ENCODE peak calls at places on chromosome 15, in seven cellular contexts. L is SK-N-MC, H is vagina, E is sigmoid colon, A is GM12878, O is GM23338, V is transverse colon. B is an unnamed sample.

GRCh38 chr15:77475898-77476297 is 55.2 kb downstream of the HMG20A start:
- DNase-seq in O (peak; percentile 65), H (no peak), L (no peak), E (no peak), A (no peak), V (no peak), B (no peak)

GRCh38 chr15:84079885-84080777 is 155.4 kb upstream of the GOLGA6L4 start:
- DNase-seq in O (peak; percentile 85), H (no peak), E (peak; percentile 67), V (peak; percentile 9), L (no peak), A (no peak), B (no peak)

GRCh38 chr15:56917652-56918045 is 795 bp upstream of the TCF12 start:
- DNase-seq in A (no peak), V (no peak), L (no peak), O (no peak), H (no peak), E (no peak), B (no peak)

GRCh38 chr15:40776537-40777141 is 6.9 kb downstream of the C15orf62 start:
- DNase-seq in A (no peak), E (no peak), V (no peak), L (no peak), O (no peak), H (no peak), B (peak; percentile 86)

GRCh38 chr15:98134875-98135274 is 174.4 kb downstream of the ARRDC4 start:
- DNase-seq in E (no peak), V (no peak), H (no peak), L (no peak), O (no peak), A (no peak), B (no peak)

GRCh38 chr15:49831206-49831965 is 210.5 kb downstream of the DTWD1 start:
- DNase-seq in A (no peak), E (peak; percentile 74), O (no peak), H (no peak), L (no peak), V (no peak), B (peak; percentile 28)

GRCh38 chr15:82952156-82953081 is at the start of gene HOMER2:
- DNase-seq in L (no peak), V (peak; percentile 15), O (peak; percentile 68), E (no peak), H (no peak), A (no peak), B (no peak)

GRCh38 chr15:98754283-98755022 is 106.1 kb downstream of the IGF1R start:
- DNase-seq in L (no peak), E (no peak), A (no peak), H (no peak), O (peak; percentile 59), V (no peak), B (no peak)

GRCh38 chr15:62877276-62877857 is 165.2 kb upstream of the TPM1 start:
- DNase-seq in E (no peak), H (no peak), L (no peak), A (no peak), O (no peak), V (no peak), B (no peak)

GRCh38 chr15:62880278-62880677 is 162.3 kb upstream of the TPM1 start:
- DNase-seq in A (no peak), O (no peak), L (no peak), V (no peak), E (no peak), H (no peak), B (no peak)

GRCh38 chr15:62879770-62880169 is 162.8 kb upstream of the TPM1 start:
- DNase-seq in O (no peak), H (no peak), L (no peak), E (no peak), A (no peak), V (no peak), B (no peak)

GRCh38 chr15:62875626-62876021 is 166.9 kb upstream of the TPM1 start:
- DNase-seq in E (no peak), O (no peak), H (no peak), L (no peak), A (no peak), V (no peak), B (no peak)

DNA sequence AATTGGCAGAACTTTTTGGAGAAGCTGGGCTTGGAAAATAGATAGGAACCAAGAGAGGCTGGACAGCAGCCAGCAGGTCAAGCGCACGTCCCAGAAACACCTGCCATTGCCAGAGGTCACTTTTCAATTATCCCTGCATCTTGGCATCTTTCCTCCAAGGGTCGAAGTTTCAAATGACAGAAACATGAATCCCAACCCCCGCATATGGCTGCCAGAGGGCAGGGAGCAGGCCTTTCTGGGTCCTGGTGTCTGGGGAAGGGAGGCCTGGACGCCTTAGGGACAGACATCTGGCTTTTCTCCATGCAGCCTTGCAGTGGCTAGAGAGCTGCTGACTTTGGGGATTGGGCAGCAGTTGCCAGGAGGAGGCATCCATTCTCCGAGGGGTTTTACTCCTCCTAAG is 164.5 kb upstream of the TPM1 start:
- DNase-seq in H (no peak), E (no peak), L (no peak), V (no peak), O (no peak), A (no peak), B (no peak)
- TF ChIP-seq POLR2AphosphoS5 in H (no peak), E (no peak), L (no peak), V (no peak), O (no peak), A (no peak), B (no peak)

GRCh38 chr15:58864602-58865419 is 68.7 kb downstream of the SLTM start:
- DNase-seq in L (no peak), O (peak; percentile 80), A (no peak), E (no peak), H (no peak), V (no peak), B (no peak)

GRCh38 chr15:58862326-58862725 is 71.2 kb downstream of the SLTM start:
- DNase-seq in E (no peak), H (no peak), O (no peak), A (no peak), L (no peak), V (no peak), B (no peak)

GRCh38 chr15:58870451-58870850 is 63.0 kb downstream of the SLTM start:
- DNase-seq in O (no peak), H (no peak), V (no peak), E (no peak), L (no peak), A (no peak), B (no peak)

GRCh38 chr15:58867926-58868325 is 65.6 kb downstream of the SLTM start:
- DNase-seq in H (no peak), L (no peak), E (no peak), A (no peak), O (no peak), V (no peak), B (no peak)

GRCh38 chr15:58865420-58865880 is 68.0 kb downstream of the SLTM start:
- DNase-seq in L (no peak), O (peak; percentile 30), A (no peak), V (no peak), E (no peak), H (no peak), B (no peak)
- H3K4me3 ChIP-seq in L (no peak overlapping the region), O (peak overlapping the region; percentile 52), A (no peak overlapping the region), V (peak overlapping the region; percentile 23), E (peak overlapping the region; percentile 35), H (peak overlapping the region; percentile 37), B (peak overlapping the region; percentile 38)

GRCh38 chr15:58108117-58108516 is 30.1 kb upstream of the AQP9 start:
- DNase-seq in V (no peak), H (no peak), E (no peak), L (no peak), O (no peak), A (no peak), B (no peak)

GRCh38 chr15:58114388-58114787 is 23.8 kb upstream of the AQP9 start:
- DNase-seq in E (no peak), L (no peak), H (no peak), A (no peak), V (no peak), O (no peak), B (no peak)

GRCh38 chr15:58109419-58109818 is 28.8 kb upstream of the AQP9 start:
- DNase-seq in O (no peak), L (no peak), A (no peak), H (no peak), V (no peak), E (no peak), B (no peak)

GRCh38 chr15:58111718-58112104 is 26.5 kb upstream of the AQP9 start:
- DNase-seq in O (no peak), E (no peak), A (no peak), H (no peak), L (no peak), V (no peak), B (no peak)

DNA sequence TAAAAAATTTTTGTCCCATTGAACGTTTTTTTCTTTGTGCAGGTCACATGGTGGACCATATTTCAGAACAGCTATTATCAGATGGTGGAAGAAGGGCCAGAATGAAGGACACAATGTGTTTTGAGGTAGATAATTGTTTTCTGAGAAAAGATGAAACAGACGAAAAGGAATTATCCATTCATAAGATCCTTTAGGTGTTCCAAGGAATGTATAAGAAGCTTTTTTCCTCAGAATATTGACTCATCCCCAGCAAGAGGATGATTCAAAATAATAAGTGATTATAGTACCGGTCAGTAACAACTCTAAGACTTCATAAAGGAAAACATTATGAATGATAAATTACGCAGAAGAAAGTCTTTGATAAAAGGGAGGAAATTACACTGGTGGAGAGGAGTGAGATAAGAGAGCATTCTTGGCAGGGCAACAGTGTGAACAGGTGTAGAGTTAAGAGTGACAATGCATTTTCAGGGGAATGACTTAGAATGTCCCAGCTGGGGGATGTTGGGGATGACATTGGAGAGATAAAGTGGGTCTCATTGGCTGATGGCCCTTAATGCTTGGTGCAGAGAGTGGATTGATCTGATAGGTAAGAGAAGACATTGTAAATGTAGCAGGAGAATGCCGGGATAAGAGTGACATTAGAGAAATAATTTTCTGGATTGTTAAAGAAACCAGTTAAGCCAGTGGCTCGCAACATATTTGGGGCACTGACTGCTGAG is 27.0 kb upstream of the AQP9 start:
- DNase-seq in E (no peak), H (no peak), V (no peak), A (no peak), L (no peak), O (no peak), B (no peak)
- TF ChIP-seq POLR2AphosphoS5 in E (no peak), H (no peak), V (no peak), A (no peak), L (no peak), O (no peak), B (no peak)

GRCh38 chr15:101490922-101491738 is 1.6 kb upstream of the PCSK6 start:
- DNase-seq in O (no peak), H (peak; percentile 72), L (no peak), E (no peak), V (no peak), A (no peak), B (no peak)

GRCh38 chr15:101488300-101489164 is 975 bp downstream of the PCSK6 start:
- DNase-seq in A (no peak), V (no peak), E (no peak), H (peak; percentile 70), O (peak; percentile 44), L (no peak), B (no peak)

GRCh38 chr15:101490408-101490891 is 943 bp upstream of the PCSK6 start:
- DNase-seq in O (no peak), E (no peak), A (no peak), L (no peak), H (peak; percentile 49), V (no peak), B (no peak)

GRCh38 chr15:101489633-101490407 is at the start of gene PCSK6:
- DNase-seq in L (no peak), V (peak; percentile 57), E (no peak), A (no peak), H (peak; percentile 52), O (peak; percentile 65), B (no peak)

DNA sequence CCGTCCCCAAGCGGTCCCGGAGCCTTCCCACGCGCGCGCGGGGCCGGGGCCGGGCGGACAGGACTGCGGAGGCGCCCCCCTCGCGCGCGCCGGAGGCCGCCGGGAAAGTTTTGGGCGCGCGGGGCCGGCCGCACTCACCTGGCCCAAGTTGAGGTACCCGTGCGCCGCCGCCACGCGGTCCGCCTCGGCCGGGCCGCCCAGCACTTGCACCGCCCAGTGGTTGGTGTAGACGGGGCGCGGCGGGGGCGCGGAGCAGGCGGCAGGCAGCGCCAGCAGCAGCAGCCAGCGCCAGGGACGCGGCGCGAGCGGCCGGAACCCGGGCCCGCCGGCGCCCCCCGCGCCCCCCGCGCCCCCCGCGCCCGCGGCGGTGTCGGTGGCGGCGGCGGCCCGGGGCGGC is 273 bp downstream of the PCSK6 start:
- DNase-seq in O (peak; percentile 78), V (peak; percentile 60), H (peak; percentile 12), L (no peak), A (no peak), E (no peak), B (no peak)
- H3K4me3 ChIP-seq in O (no peak overlapping the region), V (peak overlapping the region; percentile 49), H (peak overlapping the region; percentile 25), L (peak overlapping the region; percentile 69), A (no peak overlapping the region), E (peak overlapping the region; percentile 38), B (peak overlapping the region; percentile 46)